ENCODE peak calls at places on chromosome 9, in seven cellular contexts. Q, R, K, W, T, O and M are unnamed samples.

GRCh38 chr9:135340143-135340655 is 139.4 kb upstream of the PPP1R26 start:
- DNase-seq in Q (peak), R (no peak), K (no peak), W (peak), T (no peak), O (no peak), M (peak)

GRCh38 chr9:108671794-108672193 is 184.0 kb downstream of the ACTL7B start:
- DNase-seq in Q (no peak), R (no peak), K (no peak), W (no peak), T (peak), O (peak), M (no peak)

GRCh38 chr9:37761511-37761910 is 7.9 kb downstream of the TRMT10B start:
- DNase-seq in Q (no peak), R (no peak), K (no peak), W (no peak), T (peak), O (no peak), M (no peak)

GRCh38 chr9:120441446-120442279 is 138.3 kb downstream of the CDK5RAP2 start:
- DNase-seq in Q (no peak), R (no peak), K (no peak), W (no peak), T (peak), O (peak), M (no peak)

GRCh38 chr9:135574943-135575342 is 13.4 kb downstream of the PAEP start:
- DNase-seq in Q (peak), R (no peak), K (no peak), W (no peak), T (no peak), O (no peak), M (no peak)

GRCh38 chr9:34588671-34589370 is 703 bp downstream of the CNTFR start:
- DNase-seq in Q (no peak), R (no peak), K (no peak), W (peak), T (no peak), O (no peak), M (no peak)

GRCh38 chr9:97858826-97859225 is 5.8 kb downstream of the FOXE1 start:
- DNase-seq in Q (no peak), R (no peak), K (no peak), W (no peak), T (no peak), O (no peak), M (no peak)

GRCh38 chr9:438961-439768 is 224.5 kb downstream of the DOCK8 start:
- DNase-seq in Q (no peak), R (peak), K (no peak), W (no peak), T (peak), O (peak), M (no peak)

GRCh38 chr9:38068866-38069628 is at the start of gene SHB:
- DNase-seq in Q (peak), R (peak), K (peak), W (peak), T (no peak), O (no peak), M (peak)

GRCh38 chr9:16921855-16922254 is 51.4 kb upstream of the BNC2 start:
- DNase-seq in Q (no peak), R (no peak), K (no peak), W (peak), T (peak), O (peak), M (no peak)